ENCODE peak calls at places on chromosome 4, in six cellular contexts. One of them, this sample, is unnamed. For H3K4me1, the result is how much of the 10 kb centered on the place peaks cover.

GRCh38 chr4:71460368-71460767 is 121.5 kb downstream of the SLC4A4 start:
- DNase-seq in ovary: no peak
- DNase-seq in heart right ventricle: no peak
- DNase-seq in MM.1S: no peak
- DNase-seq in mammary epithelial cell: no peak
- DNase-seq in heart left ventricle: no peak
- DNase-seq in this sample: no peak

GRCh38 chr4:2070421-2071251 is 11.5 kb downstream of the NAT8L start:
- DNase-seq in ovary: no peak
- DNase-seq in heart right ventricle: no peak
- DNase-seq in MM.1S: no peak
- DNase-seq in mammary epithelial cell: no peak
- DNase-seq in heart left ventricle: no peak
- DNase-seq in this sample: no peak

GRCh38 chr4:79198886-79199591 is 126.8 kb downstream of the NAA11 start:
- DNase-seq in ovary: no peak
- DNase-seq in heart right ventricle: no peak
- DNase-seq in MM.1S: no peak
- DNase-seq in mammary epithelial cell: no peak
- DNase-seq in heart left ventricle: no peak
- DNase-seq in this sample: no peak

GRCh38 chr4:5409980-5410618 is 298.3 kb downstream of the EVC2 start:
- DNase-seq in ovary: no peak
- DNase-seq in heart right ventricle: no peak
- DNase-seq in MM.1S: peak
- DNase-seq in mammary epithelial cell: peak
- DNase-seq in heart left ventricle: no peak
- DNase-seq in this sample: no peak

GRCh38 chr4:1246111-1246881 is 2.6 kb downstream of the CTBP1 start:
- DNase-seq in ovary: peak
- DNase-seq in heart right ventricle: peak
- DNase-seq in MM.1S: no peak
- DNase-seq in mammary epithelial cell: peak
- DNase-seq in heart left ventricle: peak
- DNase-seq in this sample: peak

GRCh38 chr4:103451341-103451740 is 253.2 kb upstream of the CENPE start:
- DNase-seq in ovary: no peak
- DNase-seq in heart right ventricle: no peak
- DNase-seq in MM.1S: no peak
- DNase-seq in mammary epithelial cell: peak
- DNase-seq in heart left ventricle: no peak
- DNase-seq in this sample: no peak

GRCh38 chr4:173752610-173753009 is 222.6 kb upstream of the HAND2 start:
- DNase-seq in ovary: no peak
- DNase-seq in heart right ventricle: no peak
- DNase-seq in MM.1S: peak
- DNase-seq in mammary epithelial cell: peak
- DNase-seq in heart left ventricle: no peak
- DNase-seq in this sample: no peak

GRCh38 chr4:3634281-3635089 is 102.3 kb upstream of the LRPAP1 start:
- DNase-seq in ovary: no peak
- DNase-seq in heart right ventricle: no peak
- DNase-seq in MM.1S: no peak
- DNase-seq in mammary epithelial cell: no peak
- DNase-seq in heart left ventricle: no peak
- DNase-seq in this sample: no peak

GRCh38 chr4:43766648-43767047 is 682.0 kb downstream of the KCTD8 start:
- DNase-seq in ovary: no peak
- DNase-seq in heart right ventricle: no peak
- DNase-seq in MM.1S: no peak
- DNase-seq in mammary epithelial cell: no peak
- DNase-seq in heart left ventricle: no peak
- DNase-seq in this sample: no peak

GRCh38 chr4:130422255-130422654 is 1326.3 kb downstream of the C4orf33 start:
- DNase-seq in ovary: no peak
- DNase-seq in heart right ventricle: no peak
- DNase-seq in MM.1S: no peak
- DNase-seq in mammary epithelial cell: no peak
- DNase-seq in heart left ventricle: no peak
- DNase-seq in this sample: no peak

GRCh38 chr4:73021634-73022033 is 47.9 kb downstream of the COX18 start:
- DNase-seq in ovary: no peak
- DNase-seq in heart right ventricle: no peak
- DNase-seq in MM.1S: peak
- DNase-seq in mammary epithelial cell: peak
- DNase-seq in heart left ventricle: no peak
- DNase-seq in this sample: no peak

GRCh38 chr4:17098401-17098800 is 200.0 kb upstream of the LDB2 start:
- DNase-seq in ovary: no peak
- DNase-seq in heart right ventricle: no peak
- DNase-seq in MM.1S: no peak
- DNase-seq in mammary epithelial cell: no peak
- DNase-seq in heart left ventricle: no peak
- DNase-seq in this sample: no peak

GRCh38 chr4:15162046-15162445 is 159.8 kb downstream of the CPEB2 start:
- DNase-seq in ovary: no peak
- DNase-seq in heart right ventricle: no peak
- DNase-seq in MM.1S: no peak
- DNase-seq in mammary epithelial cell: no peak
- DNase-seq in heart left ventricle: no peak
- DNase-seq in this sample: no peak

GRCh38 chr4:151862766-151863165 is 102.0 kb upstream of the GATB start:
- DNase-seq in ovary: no peak
- DNase-seq in heart right ventricle: no peak
- DNase-seq in MM.1S: no peak
- DNase-seq in mammary epithelial cell: peak
- DNase-seq in heart left ventricle: no peak
- DNase-seq in this sample: no peak

GRCh38 chr4:55444822-55445221 is 49.1 kb downstream of the TMEM165 start:
- DNase-seq in ovary: no peak
- DNase-seq in heart right ventricle: no peak
- DNase-seq in MM.1S: no peak
- DNase-seq in mammary epithelial cell: no peak
- DNase-seq in heart left ventricle: no peak
- DNase-seq in this sample: no peak

GRCh38 chr4:128288689-128289106 is 1.1 kb upstream of the PGRMC2 start:
- DNase-seq in ovary: no peak
- DNase-seq in heart right ventricle: no peak
- DNase-seq in MM.1S: peak
- DNase-seq in mammary epithelial cell: peak
- DNase-seq in heart left ventricle: no peak
- DNase-seq in this sample: no peak

GRCh38 chr4:794911-795725 is 30.8 kb downstream of the CPLX1 start:
- DNase-seq in ovary: no peak
- DNase-seq in heart right ventricle: no peak
- DNase-seq in MM.1S: no peak
- DNase-seq in mammary epithelial cell: no peak
- DNase-seq in heart left ventricle: no peak
- DNase-seq in this sample: no peak

GRCh38 chr4:138650917-138651564 is 364.5 kb upstream of the NOCT start:
- DNase-seq in ovary: no peak
- DNase-seq in heart right ventricle: no peak
- DNase-seq in MM.1S: no peak
- DNase-seq in mammary epithelial cell: peak
- DNase-seq in heart left ventricle: no peak
- DNase-seq in this sample: no peak

GRCh38 chr4:77367638-77368037 is 210.6 kb downstream of the CCNG2 start:
- DNase-seq in ovary: no peak
- DNase-seq in heart right ventricle: no peak
- DNase-seq in MM.1S: no peak
- DNase-seq in mammary epithelial cell: no peak
- DNase-seq in heart left ventricle: no peak
- DNase-seq in this sample: no peak

GRCh38 chr4:6893449-6894085 is 16.1 kb upstream of the TBC1D14 start:
- DNase-seq in ovary: no peak
- DNase-seq in heart right ventricle: no peak
- DNase-seq in MM.1S: no peak
- DNase-seq in mammary epithelial cell: no peak
- DNase-seq in heart left ventricle: no peak
- DNase-seq in this sample: no peak

GRCh38 chr4:122508083-122508482 is 51.6 kb upstream of the IL2 start:
- DNase-seq in ovary: no peak
- DNase-seq in heart right ventricle: no peak
- DNase-seq in MM.1S: peak
- DNase-seq in mammary epithelial cell: no peak
- DNase-seq in heart left ventricle: no peak
- DNase-seq in this sample: no peak

GRCh38 chr4:120057416-120057815 is 9.2 kb downstream of the MAD2L1 start:
- DNase-seq in ovary: no peak
- DNase-seq in heart right ventricle: no peak
- DNase-seq in MM.1S: no peak
- DNase-seq in mammary epithelial cell: no peak
- DNase-seq in heart left ventricle: no peak
- DNase-seq in this sample: no peak

GRCh38 chr4:120055795-120056194 is 10.9 kb downstream of the MAD2L1 start:
- DNase-seq in ovary: no peak
- DNase-seq in heart right ventricle: no peak
- DNase-seq in MM.1S: no peak
- DNase-seq in mammary epithelial cell: no peak
- DNase-seq in heart left ventricle: no peak
- DNase-seq in this sample: no peak

GRCh38 chr4:120053916-120054315 is 12.7 kb downstream of the MAD2L1 start:
- DNase-seq in ovary: no peak
- DNase-seq in heart right ventricle: no peak
- DNase-seq in MM.1S: no peak
- DNase-seq in mammary epithelial cell: no peak
- DNase-seq in heart left ventricle: no peak
- DNase-seq in this sample: no peak

GRCh38 chr4:120055167-120055566 is 11.5 kb downstream of the MAD2L1 start:
- DNase-seq in ovary: no peak
- DNase-seq in heart right ventricle: no peak
- DNase-seq in MM.1S: no peak
- DNase-seq in mammary epithelial cell: no peak
- DNase-seq in heart left ventricle: no peak
- DNase-seq in this sample: no peak

GRCh38 chr4:120056249-120056648 is 10.4 kb downstream of the MAD2L1 start:
- DNase-seq in ovary: no peak
- DNase-seq in heart right ventricle: no peak
- DNase-seq in MM.1S: peak
- DNase-seq in mammary epithelial cell: no peak
- DNase-seq in heart left ventricle: no peak
- DNase-seq in this sample: no peak
- TF ChIP-seq CTCF in ovary: no peak
- TF ChIP-seq CTCF in heart right ventricle: peak
- TF ChIP-seq CTCF in MM.1S: peak
- TF ChIP-seq CTCF in mammary epithelial cell: peak
- TF ChIP-seq CTCF in heart left ventricle: peak
- TF ChIP-seq CTCF in this sample: peak

DNA sequence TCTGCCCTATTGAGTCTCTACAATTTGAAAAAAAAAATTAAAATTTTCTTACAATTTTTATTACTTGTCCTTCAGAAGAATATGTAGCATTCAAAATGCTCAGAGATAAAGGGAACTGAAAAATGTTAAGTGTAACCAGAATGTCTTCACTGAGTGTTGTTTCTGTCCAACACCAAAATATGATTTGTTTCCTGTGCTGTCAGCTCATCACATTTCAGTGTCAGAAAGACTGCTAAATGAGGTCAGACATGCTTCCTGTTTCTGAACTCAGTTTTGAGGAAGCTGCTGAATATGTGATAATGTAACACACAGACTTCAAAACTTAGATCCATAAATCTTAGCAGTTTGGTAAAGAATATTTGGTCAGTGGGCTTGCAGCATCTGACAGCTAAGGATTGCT is 1849.7 kb downstream of the PCDH7 start:
- DNase-seq in ovary: no peak
- DNase-seq in heart right ventricle: no peak
- DNase-seq in MM.1S: peak
- DNase-seq in mammary epithelial cell: no peak
- DNase-seq in heart left ventricle: no peak
- DNase-seq in this sample: no peak
- H3K4me3 ChIP-seq in ovary: no peak
- H3K4me3 ChIP-seq in heart right ventricle: no peak
- H3K4me3 ChIP-seq in MM.1S: no peak
- H3K4me3 ChIP-seq in mammary epithelial cell: no peak
- H3K4me3 ChIP-seq in heart left ventricle: no peak
- H3K4me3 ChIP-seq in this sample: no peak

DNA sequence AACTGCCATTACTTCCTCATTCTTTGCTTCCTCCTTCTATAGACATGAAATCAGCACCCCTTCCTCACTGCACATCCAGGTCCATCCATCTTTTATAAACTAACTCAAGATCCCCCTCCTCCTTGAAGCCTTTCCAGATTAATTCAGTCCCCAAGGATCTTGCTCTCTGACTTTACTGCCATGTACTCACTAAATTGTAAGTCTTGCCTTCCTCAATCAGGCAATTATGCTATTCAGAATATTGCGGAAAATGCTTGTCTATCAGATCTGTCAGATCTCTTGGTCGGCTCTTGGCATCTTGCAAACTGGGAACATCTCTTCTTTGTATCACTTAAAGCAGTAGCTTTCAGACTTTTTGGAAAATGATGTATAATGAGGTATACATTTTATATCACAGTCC is 3.6 kb downstream of the GPRIN3 start:
- DNase-seq in ovary: no peak
- DNase-seq in heart right ventricle: no peak
- DNase-seq in MM.1S: no peak
- DNase-seq in mammary epithelial cell: no peak
- DNase-seq in heart left ventricle: no peak
- DNase-seq in this sample: no peak
- H3K4me1 ChIP-seq in ovary: under half
- H3K4me1 ChIP-seq in heart right ventricle: half or more
- H3K4me1 ChIP-seq in MM.1S: under half
- H3K4me1 ChIP-seq in mammary epithelial cell: under half
- H3K4me1 ChIP-seq in heart left ventricle: under half
- H3K4me1 ChIP-seq in this sample: under half

GRCh38 chr4:11632015-11632414 is 203.3 kb upstream of the HS3ST1 start:
- DNase-seq in ovary: no peak
- DNase-seq in heart right ventricle: no peak
- DNase-seq in MM.1S: no peak
- DNase-seq in mammary epithelial cell: peak
- DNase-seq in heart left ventricle: no peak
- DNase-seq in this sample: no peak

GRCh38 chr4:11633435-11633834 is 204.7 kb upstream of the HS3ST1 start:
- DNase-seq in ovary: no peak
- DNase-seq in heart right ventricle: no peak
- DNase-seq in MM.1S: no peak
- DNase-seq in mammary epithelial cell: no peak
- DNase-seq in heart left ventricle: no peak
- DNase-seq in this sample: no peak

GRCh38 chr4:11635336-11635735 is 206.6 kb upstream of the HS3ST1 start:
- DNase-seq in ovary: no peak
- DNase-seq in heart right ventricle: no peak
- DNase-seq in MM.1S: no peak
- DNase-seq in mammary epithelial cell: peak
- DNase-seq in heart left ventricle: no peak
- DNase-seq in this sample: no peak

GRCh38 chr4:11632488-11632887 is 203.8 kb upstream of the HS3ST1 start:
- DNase-seq in ovary: no peak
- DNase-seq in heart right ventricle: no peak
- DNase-seq in MM.1S: peak
- DNase-seq in mammary epithelial cell: peak
- DNase-seq in heart left ventricle: no peak
- DNase-seq in this sample: no peak

DNA sequence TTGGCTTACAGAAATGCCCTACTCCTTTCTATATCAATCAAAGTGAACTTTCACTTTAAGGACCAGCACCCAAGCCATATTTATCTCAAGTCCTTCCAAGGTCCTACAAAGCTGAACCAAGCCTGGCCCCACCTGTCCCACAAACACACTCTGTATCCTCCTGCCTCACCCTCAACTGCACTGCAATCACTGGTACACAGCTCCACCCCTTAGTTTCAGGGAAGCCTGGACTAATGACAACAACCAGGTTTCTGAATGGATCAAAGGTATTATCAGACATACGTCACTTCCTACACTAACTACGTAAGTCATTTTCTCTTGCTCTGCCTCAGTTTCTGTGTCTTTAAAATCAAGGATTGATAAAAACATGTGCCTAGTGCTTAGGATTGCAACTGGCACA is 205.6 kb upstream of the HS3ST1 start:
- DNase-seq in ovary: no peak
- DNase-seq in heart right ventricle: no peak
- DNase-seq in MM.1S: no peak
- DNase-seq in mammary epithelial cell: peak
- DNase-seq in heart left ventricle: no peak
- DNase-seq in this sample: no peak
- TF ChIP-seq CTCF in ovary: no peak
- TF ChIP-seq CTCF in heart right ventricle: no peak
- TF ChIP-seq CTCF in MM.1S: no peak
- TF ChIP-seq CTCF in mammary epithelial cell: no peak
- TF ChIP-seq CTCF in heart left ventricle: no peak
- TF ChIP-seq CTCF in this sample: no peak